ENCODE peak calls at places on chromosomes 4 and X, in ten cellular contexts. U, B, P, M, H, C, E, D, Q and Z are unnamed samples.

GRCh38 chr4:46123872-46124755 is at the start of gene GABRG1:
- DNase-seq in U (no peak), B (no peak), P (no peak), M (peak), H (no peak), C (no peak), E (no peak), D (no peak), Q (no peak), Z (peak)

GRCh38 chr4:159655547-159655946 is 552.7 kb downstream of the RAPGEF2 start:
- DNase-seq in U (no peak), B (no peak), P (peak), M (no peak), H (peak), C (no peak), E (no peak), D (no peak), Q (no peak), Z (no peak)

GRCh38 chrX:33434256-33435092 is 223.1 kb upstream of the DMD start:
- DNase-seq in U (peak), B (peak), P (peak), M (peak), H (no peak), C (peak), E (peak), D (peak), Q (peak), Z (no peak)

GRCh38 chr4:104099141-104099540 is 379.4 kb upstream of the TACR3 start:
- DNase-seq in U (no peak), B (no peak), P (no peak), M (no peak), H (no peak), C (no peak), E (no peak), D (no peak), Q (no peak), Z (no peak)

GRCh38 chrX:134294548-134294947 is 57.6 kb downstream of the CCDC160 start:
- DNase-seq in U (peak), B (no peak), P (peak), M (no peak), H (no peak), C (peak), E (no peak), D (peak), Q (peak), Z (no peak)

GRCh38 chrX:151699746-151700145 is 4.5 kb downstream of the PRRG3 start:
- DNase-seq in U (no peak), B (no peak), P (no peak), M (no peak), H (no peak), C (no peak), E (no peak), D (no peak), Q (no peak), Z (no peak)

GRCh38 chrX:46840946-46841740 is 4.3 kb downstream of the RP2 start:
- DNase-seq in U (peak), B (no peak), P (no peak), M (no peak), H (no peak), C (no peak), E (no peak), D (peak), Q (no peak), Z (no peak)

GRCh38 chr4:23368081-23368697 is 521.7 kb downstream of the PPARGC1A start:
- DNase-seq in U (no peak), B (peak), P (peak), M (peak), H (no peak), C (peak), E (no peak), D (no peak), Q (peak), Z (peak)

GRCh38 chr4:93384897-93385296 is 443.7 kb upstream of the ATOH1 start:
- DNase-seq in U (no peak), B (no peak), P (peak), M (no peak), H (no peak), C (peak), E (no peak), D (no peak), Q (no peak), Z (no peak)

GRCh38 chrX:40773809-40774208 is 38.5 kb upstream of the MED14 start:
- DNase-seq in U (peak), B (no peak), P (peak), M (no peak), H (peak), C (peak), E (no peak), D (no peak), Q (no peak), Z (no peak)

GRCh38 chr4:126899382-126899801 is 733.4 kb upstream of the INTU start:
- DNase-seq in U (peak), B (no peak), P (peak), M (no peak), H (peak), C (peak), E (no peak), D (no peak), Q (no peak), Z (peak)

GRCh38 chr4:182143822-182144620 is 99.2 kb upstream of the TENM3 start:
- DNase-seq in U (peak), B (no peak), P (peak), M (peak), H (no peak), C (peak), E (peak), D (no peak), Q (no peak), Z (peak)

GRCh38 chr4:16893141-16893571 is 5.3 kb downstream of the LDB2 start:
- DNase-seq in U (peak), B (no peak), P (no peak), M (no peak), H (no peak), C (peak), E (peak), D (no peak), Q (no peak), Z (no peak)

GRCh38 chr4:19164334-19164733 is 1087.4 kb upstream of the SLIT2 start:
- DNase-seq in U (no peak), B (no peak), P (no peak), M (no peak), H (no peak), C (no peak), E (no peak), D (peak), Q (no peak), Z (no peak)

GRCh38 chr4:85092536-85092935 is 126.0 kb upstream of the WDFY3 start:
- DNase-seq in U (no peak), B (no peak), P (no peak), M (no peak), H (no peak), C (no peak), E (no peak), D (no peak), Q (no peak), Z (no peak)

GRCh38 chrX:13377537-13377936 is 57.7 kb upstream of the ATXN3L start:
- DNase-seq in U (peak), B (no peak), P (no peak), M (no peak), H (no peak), C (peak), E (no peak), D (no peak), Q (no peak), Z (peak)

GRCh38 chr4:150389896-150390530 is 191.9 kb upstream of the MAB21L2 start:
- DNase-seq in U (no peak), B (no peak), P (no peak), M (no peak), H (no peak), C (peak), E (no peak), D (no peak), Q (no peak), Z (no peak)

GRCh38 chrX:9765737-9766098 is at the start of gene GPR143:
- DNase-seq in U (no peak), B (no peak), P (no peak), M (peak), H (no peak), C (no peak), E (no peak), D (no peak), Q (no peak), Z (peak)

GRCh38 chr4:146379744-146380143 is 142.0 kb downstream of the SLC10A7 start:
- DNase-seq in U (no peak), B (peak), P (peak), M (no peak), H (no peak), C (peak), E (no peak), D (no peak), Q (no peak), Z (no peak)

GRCh38 chr4:109355835-109356234 is 53.4 kb upstream of the COL25A1 start:
- DNase-seq in U (no peak), B (no peak), P (no peak), M (no peak), H (no peak), C (no peak), E (no peak), D (no peak), Q (no peak), Z (no peak)

GRCh38 chr4:126977306-126977705 is 655.5 kb upstream of the INTU start:
- DNase-seq in U (peak), B (no peak), P (no peak), M (peak), H (no peak), C (peak), E (no peak), D (no peak), Q (no peak), Z (no peak)

GRCh38 chr4:20272411-20272872 is 20.7 kb downstream of the SLIT2 start:
- DNase-seq in U (peak), B (no peak), P (peak), M (no peak), H (no peak), C (peak), E (no peak), D (no peak), Q (no peak), Z (no peak)

GRCh38 chr4:144646523-144647094 is 653 bp downstream of the HHIP start:
- DNase-seq in U (peak), B (no peak), P (no peak), M (peak), H (no peak), C (no peak), E (no peak), D (no peak), Q (no peak), Z (peak)

GRCh38 chr4:166400270-166400894 is 527.3 kb downstream of the TLL1 start:
- DNase-seq in U (no peak), B (no peak), P (peak), M (no peak), H (no peak), C (no peak), E (no peak), D (no peak), Q (no peak), Z (no peak)

GRCh38 chr4:52713456-52713937 is 37.7 kb downstream of the ERVMER34-1 start:
- DNase-seq in U (no peak), B (peak), P (peak), M (peak), H (no peak), C (peak), E (peak), D (peak), Q (no peak), Z (peak)

GRCh38 chr4:19298998-19299397 is 952.7 kb upstream of the SLIT2 start:
- DNase-seq in U (peak), B (no peak), P (no peak), M (no peak), H (no peak), C (peak), E (no peak), D (no peak), Q (no peak), Z (no peak)

GRCh38 chr4:15238720-15239119 is 189.1 kb upstream of the C1QTNF7 start:
- DNase-seq in U (peak), B (peak), P (peak), M (peak), H (no peak), C (peak), E (peak), D (peak), Q (peak), Z (peak)

GRCh38 chrX:9770319-9770718 is 4.7 kb upstream of the GPR143 start:
- DNase-seq in U (no peak), B (no peak), P (peak), M (no peak), H (no peak), C (peak), E (no peak), D (no peak), Q (no peak), Z (no peak)

GRCh38 chr4:77358315-77358928 is 201.4 kb downstream of the CCNG2 start:
- DNase-seq in U (peak), B (peak), P (peak), M (peak), H (peak), C (peak), E (peak), D (peak), Q (peak), Z (peak)

GRCh38 chrX:38987135-38987780 is 186.0 kb downstream of the MID1IP1 start:
- DNase-seq in U (no peak), B (no peak), P (peak), M (no peak), H (no peak), C (peak), E (no peak), D (no peak), Q (no peak), Z (no peak)

GRCh38 chrX:16869393-16870094 is 618 bp downstream of the RBBP7 start:
- DNase-seq in U (peak), B (no peak), P (peak), M (peak), H (no peak), C (peak), E (peak), D (peak), Q (peak), Z (peak)
- H3K27ac ChIP-seq in U (peak), B (peak), P (peak), M (peak), H (peak), C (peak), E (peak), D (peak), Q (peak), Z (peak)

GRCh38 chr4:786074-786741 is 39.7 kb downstream of the CPLX1 start:
- DNase-seq in U (no peak), B (no peak), P (no peak), M (peak), H (no peak), C (no peak), E (no peak), D (no peak), Q (no peak), Z (peak)
- H2AFZ ChIP-seq in U (no peak), B (no peak), P (no peak), M (no peak), H (no peak), C (peak), E (no peak), D (no peak), Q (no peak), Z (no peak)

GRCh38 chr4:152081024-152081423 is 320.2 kb upstream of the GATB start:
- DNase-seq in U (no peak), B (no peak), P (no peak), M (no peak), H (no peak), C (no peak), E (no peak), D (no peak), Q (no peak), Z (no peak)
- H3K27ac ChIP-seq in U (no peak), B (no peak), P (no peak), M (no peak), H (no peak), C (no peak), E (no peak), D (no peak), Q (no peak), Z (no peak)

GRCh38 chr4:183506389-183506735 is 1.5 kb downstream of the ING2 start:
- DNase-seq in U (no peak), B (no peak), P (no peak), M (no peak), H (no peak), C (no peak), E (no peak), D (no peak), Q (no peak), Z (no peak)
- H2AFZ ChIP-seq in U (peak), B (no peak), P (peak), M (no peak), H (no peak), C (peak), E (peak), D (peak), Q (peak), Z (peak)

GRCh38 chr4:2587215-2587823 is 50.9 kb downstream of the FAM193A start:
- DNase-seq in U (peak), B (no peak), P (no peak), M (no peak), H (no peak), C (peak), E (no peak), D (no peak), Q (no peak), Z (peak)

GRCh38 chr4:2583092-2583491 is 46.6 kb downstream of the FAM193A start:
- DNase-seq in U (no peak), B (no peak), P (no peak), M (no peak), H (no peak), C (no peak), E (no peak), D (no peak), Q (no peak), Z (no peak)

GRCh38 chr4:2579910-2580309 is 43.5 kb downstream of the FAM193A start:
- DNase-seq in U (no peak), B (no peak), P (no peak), M (no peak), H (no peak), C (no peak), E (no peak), D (no peak), Q (no peak), Z (no peak)

GRCh38 chr4:2586502-2586901 is 50.1 kb downstream of the FAM193A start:
- DNase-seq in U (no peak), B (no peak), P (no peak), M (no peak), H (no peak), C (no peak), E (no peak), D (no peak), Q (no peak), Z (no peak)

GRCh38 chr4:2583517-2583916 is 47.1 kb downstream of the FAM193A start:
- DNase-seq in U (peak), B (no peak), P (peak), M (no peak), H (no peak), C (peak), E (no peak), D (no peak), Q (no peak), Z (no peak)
- H3K27ac ChIP-seq in U (peak), B (peak), P (peak), M (peak), H (no peak), C (peak), E (no peak), D (no peak), Q (no peak), Z (no peak)

DNA sequence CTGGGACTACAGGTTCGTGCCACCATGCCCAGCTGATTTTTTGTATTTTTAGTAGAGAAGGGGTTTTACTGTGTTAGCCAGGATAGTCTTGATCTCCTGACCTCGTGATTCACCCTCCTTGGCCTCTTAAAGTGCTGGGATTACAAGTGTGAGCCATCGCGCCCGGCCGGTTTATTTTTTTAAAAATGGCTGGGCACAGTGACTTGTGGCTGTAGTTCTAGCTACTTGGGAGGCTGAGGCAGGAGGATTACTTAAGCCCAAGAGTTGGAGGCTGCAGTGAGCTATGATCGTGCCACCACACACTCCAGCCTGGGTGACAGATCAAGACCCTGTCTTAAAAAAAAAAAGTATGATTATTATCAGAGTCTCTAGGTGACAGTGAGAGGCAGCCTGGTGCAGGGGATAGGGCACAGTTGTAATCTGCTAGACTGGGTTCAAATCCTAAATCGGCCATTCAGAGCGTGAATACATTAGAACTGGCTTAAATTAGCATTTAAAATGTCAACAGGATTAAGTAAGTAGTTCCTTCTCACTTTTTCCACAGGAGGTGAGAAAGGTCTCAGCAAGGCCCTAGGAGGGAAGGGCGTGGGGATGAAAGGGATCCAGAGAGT is 435 bp upstream of the MGST2 start:
- DNase-seq in U (no peak), B (no peak), P (no peak), M (no peak), H (no peak), C (no peak), E (no peak), D (no peak), Q (no peak), Z (no peak)
- H2AFZ ChIP-seq in U (peak), B (no peak), P (peak), M (peak), H (peak), C (peak), E (peak), D (peak), Q (peak), Z (peak)

GRCh38 chr4:26648260-26648659 is 64.4 kb downstream of the TBC1D19 start:
- DNase-seq in U (no peak), B (no peak), P (peak), M (no peak), H (no peak), C (no peak), E (no peak), D (no peak), Q (no peak), Z (no peak)

GRCh38 chr4:26647523-26648224 is 63.8 kb downstream of the TBC1D19 start:
- DNase-seq in U (no peak), B (no peak), P (no peak), M (no peak), H (no peak), C (no peak), E (no peak), D (no peak), Q (no peak), Z (no peak)
- H3K27ac ChIP-seq in U (no peak), B (no peak), P (no peak), M (peak), H (no peak), C (no peak), E (no peak), D (no peak), Q (no peak), Z (no peak)

GRCh38 chrX:118763489-118763888 is 36.1 kb downstream of the IL13RA1 start:
- DNase-seq in U (no peak), B (no peak), P (no peak), M (no peak), H (no peak), C (no peak), E (no peak), D (no peak), Q (no peak), Z (no peak)
- H2AFZ ChIP-seq in U (no peak), B (no peak), P (no peak), M (no peak), H (no peak), C (no peak), E (no peak), D (no peak), Q (no peak), Z (no peak)

GRCh38 chrX:153690466-153690865 is 2.7 kb downstream of the SLC6A8 start:
- DNase-seq in U (no peak), B (no peak), P (no peak), M (no peak), H (no peak), C (no peak), E (no peak), D (no peak), Q (no peak), Z (no peak)

GRCh38 chrX:153688071-153688470 is 345 bp downstream of the SLC6A8 start:
- DNase-seq in U (peak), B (no peak), P (no peak), M (no peak), H (no peak), C (no peak), E (no peak), D (no peak), Q (no peak), Z (peak)

GRCh38 chrX:153688900-153689590 is 1.3 kb downstream of the SLC6A8 start:
- DNase-seq in U (peak), B (no peak), P (peak), M (peak), H (no peak), C (peak), E (no peak), D (no peak), Q (peak), Z (peak)

GRCh38 chrX:153688534-153688899 is 791 bp downstream of the SLC6A8 start:
- DNase-seq in U (peak), B (no peak), P (no peak), M (no peak), H (no peak), C (no peak), E (no peak), D (no peak), Q (no peak), Z (peak)

DNA sequence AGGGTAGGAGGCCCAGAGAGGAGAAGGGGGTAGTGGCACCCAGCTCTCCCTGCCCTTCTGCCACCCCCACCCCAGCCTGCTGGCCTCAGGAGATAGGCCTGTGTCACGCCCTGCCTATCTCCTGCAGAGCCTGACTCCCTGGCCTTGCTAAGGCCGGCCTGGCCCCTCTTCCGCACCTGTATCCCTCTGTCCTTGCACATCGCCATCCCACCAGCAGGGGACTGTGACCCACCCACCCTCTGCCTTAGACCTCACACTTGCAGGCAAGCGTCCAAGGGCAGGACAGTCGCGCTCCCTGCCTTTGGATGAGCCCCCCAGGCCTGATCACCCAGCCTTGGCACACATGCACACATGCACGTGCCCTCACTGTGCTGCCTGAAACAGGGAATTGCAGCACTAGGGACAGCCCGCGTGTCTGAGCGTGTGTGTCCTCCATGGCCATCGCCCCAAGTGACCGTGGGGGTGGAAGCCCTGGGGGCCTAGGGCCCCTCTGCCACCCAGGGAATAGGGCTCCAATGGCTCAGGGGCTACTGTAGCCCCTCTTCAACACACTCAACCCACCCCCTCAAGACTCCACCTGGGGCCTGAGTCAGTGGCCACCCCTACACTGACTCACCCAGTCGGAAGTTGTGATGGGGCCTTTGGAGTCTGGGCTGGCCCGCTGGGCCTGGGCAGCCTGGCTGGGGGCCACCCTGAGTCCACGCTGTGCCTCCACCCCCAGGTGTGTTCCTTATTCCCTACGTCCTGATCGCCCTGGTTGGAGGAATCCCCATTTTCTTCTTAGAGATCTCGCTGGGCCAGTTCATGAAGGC is 2.1 kb downstream of the SLC6A8 start:
- DNase-seq in U (peak), B (no peak), P (peak), M (peak), H (no peak), C (peak), E (no peak), D (no peak), Q (peak), Z (peak)
- H3K27ac ChIP-seq in U (peak), B (no peak), P (peak), M (no peak), H (peak), C (no peak), E (no peak), D (no peak), Q (peak), Z (no peak)